ENCODE peak calls at places on chromosomes 4 and X, in nine cellular contexts. E is heart left ventricle, V is upper lobe of left lung, T is thyroid gland, R is uterus, Z is stomach, F is A549, S is adrenal gland, A is ovary. Y is an unnamed sample.

GRCh38 chr4:123517971-123518370 is 121.4 kb downstream of the SPRY1 start:
- DNase-seq in E (no peak), V (no peak), T (no peak), R (no peak), Z (no peak), F (no peak), S (no peak), A (no peak), Y (no peak)

GRCh38 chrX:133921764-133922389 is 63.5 kb downstream of the GPC3 start:
- DNase-seq in E (peak; percentile 13), V (peak; percentile 32), T (peak; percentile 6), R (no peak), Z (peak; percentile 72), F (peak; percentile 46), S (peak; percentile 52), A (no peak), Y (no peak)

GRCh38 chrX:48956728-48957414 is 536 bp downstream of the OTUD5 start:
- DNase-seq in E (peak; percentile 21), V (no peak), T (peak; percentile 7), R (peak; percentile 28), Z (peak; percentile 41), F (no peak), S (peak; percentile 58), A (peak; percentile 46), Y (no peak)

GRCh38 chrX:435536-436122 is 48.9 kb upstream of the PPP2R3B start:
- DNase-seq in E (no peak), V (no peak), T (no peak), R (no peak), Z (no peak), F (no peak), S (no peak), A (no peak), Y (peak; percentile 19)

GRCh38 chr4:139734875-139735380 is 69.3 kb downstream of the MGST2 start:
- DNase-seq in E (peak; percentile 92), V (peak; percentile 93), T (peak; percentile 92), R (peak; percentile 95), Z (peak; percentile 81), F (no peak), S (peak; percentile 97), A (peak; percentile 95), Y (peak; percentile 80)

GRCh38 chrX:1391370-1391706 is 575 bp downstream of the SLC25A6 start:
- DNase-seq in E (no peak), V (no peak), T (no peak), R (no peak), Z (no peak), F (no peak), S (peak; percentile 96), A (peak; percentile 96), Y (no peak)

GRCh38 chr4:38230121-38230728 is 270.0 kb downstream of the PTTG2 start:
- DNase-seq in E (no peak), V (no peak), T (no peak), R (no peak), Z (peak; percentile 66), F (no peak), S (no peak), A (no peak), Y (no peak)

GRCh38 chr4:141346144-141346543 is 125.4 kb downstream of the ZNF330 start:
- DNase-seq in E (peak; percentile 19), V (no peak), T (peak; percentile 49), R (no peak), Z (no peak), F (peak; percentile 70), S (peak; percentile 73), A (no peak), Y (no peak)

GRCh38 chr4:2079926-2080325 is 20.8 kb downstream of the NAT8L start:
- DNase-seq in E (no peak), V (peak; percentile 12), T (no peak), R (no peak), Z (no peak), F (no peak), S (no peak), A (peak; percentile 9), Y (peak; percentile 39)

GRCh38 chr4:89216422-89216821 is 91.2 kb downstream of the GPRIN3 start:
- DNase-seq in E (no peak), V (no peak), T (no peak), R (no peak), Z (no peak), F (no peak), S (no peak), A (no peak), Y (no peak)

GRCh38 chrX:117636826-117637225 is 479.8 kb downstream of the KLHL13 start:
- DNase-seq in E (no peak), V (no peak), T (no peak), R (no peak), Z (no peak), F (no peak), S (no peak), A (no peak), Y (no peak)

GRCh38 chrX:37350034-37350365 is 836 bp downstream of the PRRG1 start:
- DNase-seq in E (peak; percentile 19), V (no peak), T (peak; percentile 30), R (no peak), Z (no peak), F (peak; percentile 14), S (peak; percentile 47), A (no peak), Y (no peak)

GRCh38 chrX:40647307-40648197 is at the start of gene CXorf38:
- DNase-seq in E (peak; percentile 90), V (peak; percentile 93), T (peak; percentile 88), R (peak; percentile 98), Z (peak; percentile 94), F (peak; percentile 91), S (peak; percentile 96), A (peak; percentile 99), Y (peak; percentile 89)
- TF ChIP-seq POLR2A in E (no peak), V (no peak), T (peak; percentile 52), R (peak; percentile 31), Z (no peak), F (peak; percentile 65), S (peak; percentile 20), A (peak; percentile 48), Y (no peak)

GRCh38 chr4:55184600-55185523 is 59.5 kb upstream of the KDR start:
- DNase-seq in E (peak; percentile 27), V (no peak), T (no peak), R (peak; percentile 42), Z (peak; percentile 29), F (peak; percentile 21), S (peak; percentile 64), A (peak; percentile 22), Y (no peak)
- TF ChIP-seq CTCF in E (peak; percentile 24), V (no peak), T (no peak), R (peak; percentile 2), Z (peak; percentile 19), F (peak; percentile 21), S (no peak), A (no peak), Y (no peak)

DNA sequence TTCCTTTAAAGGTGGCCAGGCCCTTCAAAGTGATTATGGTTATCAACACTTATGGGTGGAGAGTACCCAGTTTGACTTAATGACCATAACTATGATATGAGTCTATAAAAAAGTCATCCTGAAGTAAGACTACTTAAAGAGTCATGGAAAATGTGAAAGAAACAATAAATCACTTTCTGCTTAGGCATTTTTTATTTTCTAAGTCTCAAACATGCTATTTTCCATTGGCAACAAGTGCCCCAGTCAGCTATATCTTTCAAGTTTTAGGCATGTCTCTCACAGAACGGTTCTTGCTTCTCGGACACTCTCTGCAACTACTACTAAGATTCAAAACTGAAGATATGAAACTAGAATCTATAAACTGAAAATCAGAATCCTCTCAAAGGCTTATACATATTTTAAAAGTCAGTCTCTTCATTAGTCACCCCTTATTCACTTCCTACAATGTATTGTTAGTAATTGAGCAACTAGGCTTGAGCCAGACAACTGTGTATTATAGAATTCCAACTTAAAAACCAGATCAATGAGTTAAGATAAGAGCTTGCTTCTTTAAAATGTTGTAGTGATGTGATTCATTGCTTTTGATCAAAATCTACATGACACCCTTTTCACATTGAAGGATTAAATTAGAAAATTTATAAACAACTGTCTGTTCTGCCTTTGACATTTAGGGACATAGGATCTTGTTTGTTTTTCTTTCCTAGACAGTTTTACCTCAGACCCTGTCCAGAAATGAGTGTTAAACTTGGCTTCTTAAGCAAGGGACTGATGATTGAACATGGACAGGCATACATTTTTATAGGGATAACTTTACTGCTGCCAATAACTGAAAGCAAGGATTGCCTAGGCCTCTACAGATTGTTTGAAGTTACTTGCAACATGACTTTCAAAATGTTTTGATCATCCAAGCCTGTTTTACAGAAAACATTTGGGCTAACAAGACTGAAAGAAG is 2.9 kb downstream of the ANTXR2 start:
- DNase-seq in E (no peak), V (no peak), T (no peak), R (no peak), Z (no peak), F (no peak), S (no peak), A (no peak), Y (no peak)
- TF ChIP-seq POLR2A in E (no peak), V (no peak), T (no peak), R (no peak), Z (no peak), F (no peak), S (no peak), A (no peak), Y (no peak)

DNA sequence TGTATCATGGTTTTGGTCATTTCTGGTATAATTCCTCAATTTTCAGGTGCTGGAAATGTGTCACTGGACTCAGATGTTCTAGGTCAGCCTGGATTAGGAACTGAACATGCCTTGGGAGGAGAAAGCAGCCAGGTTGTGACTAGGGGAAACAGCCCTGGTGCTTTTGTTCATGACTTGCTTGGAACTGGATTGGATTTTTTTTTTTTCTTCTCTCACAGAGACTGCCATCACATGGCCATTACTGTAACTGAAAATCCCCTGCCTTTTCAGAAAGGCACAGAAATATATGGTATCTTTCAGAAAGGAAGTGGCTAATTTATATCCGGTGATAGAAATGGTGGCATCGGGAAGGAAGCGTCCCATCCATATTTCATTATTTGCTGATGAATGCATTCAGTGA is 34.6 kb downstream of the SEPTIN11 start:
- DNase-seq in E (no peak), V (no peak), T (no peak), R (no peak), Z (no peak), F (no peak), S (no peak), A (no peak), Y (no peak)
- TF ChIP-seq CTCF in E (peak; percentile 37), V (no peak), T (no peak), R (peak; percentile 4), Z (no peak), F (peak; percentile 20), S (no peak), A (no peak), Y (no peak)

DNA sequence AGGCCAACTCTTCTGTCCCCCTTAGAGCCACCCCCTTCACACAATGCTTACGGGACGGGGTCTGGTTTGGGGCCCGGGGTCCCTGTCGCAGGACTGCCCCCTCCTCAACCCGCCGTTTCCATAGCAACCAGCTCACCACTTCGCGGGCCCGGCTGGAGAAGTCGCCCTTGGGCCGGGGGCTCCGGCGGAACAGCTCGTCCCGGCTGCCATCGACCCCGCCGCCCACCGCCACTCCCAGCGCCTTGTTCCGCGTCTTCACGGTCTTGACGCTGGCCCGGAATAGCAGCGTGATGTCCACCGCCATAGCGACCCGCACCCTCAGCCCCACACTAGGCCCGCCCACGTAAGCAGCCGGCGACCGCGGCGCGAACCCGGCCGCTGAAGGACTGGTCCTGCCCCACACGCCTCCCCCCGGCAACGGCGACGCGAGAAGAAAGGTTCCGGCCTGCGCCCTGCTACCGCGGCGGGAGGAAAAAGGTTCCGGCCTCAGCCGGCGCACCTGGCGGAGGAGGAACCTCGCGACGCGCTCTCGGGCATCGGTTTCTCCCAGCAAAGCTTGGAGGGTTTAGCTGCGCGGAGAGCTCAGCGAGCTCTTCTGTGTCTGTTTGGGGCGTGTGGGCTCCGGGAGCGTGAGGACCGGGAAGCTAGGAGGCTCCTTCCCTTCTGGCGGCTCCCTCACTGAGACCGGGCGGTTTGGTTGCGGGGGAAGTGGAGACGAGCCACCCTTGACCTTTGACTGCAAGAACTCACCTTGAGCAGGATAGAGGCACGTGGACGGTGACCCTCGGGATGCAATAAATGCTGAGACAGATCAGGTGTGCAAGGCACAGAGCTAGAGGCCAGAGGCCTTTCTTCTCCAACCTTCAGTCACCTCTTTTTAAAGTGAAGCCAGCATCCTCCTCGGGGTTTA is at the start of gene STX18:
- DNase-seq in E (peak; percentile 89), V (peak; percentile 83), T (peak; percentile 78), R (peak; percentile 85), Z (peak; percentile 90), F (peak; percentile 88), S (peak; percentile 91), A (peak; percentile 92), Y (peak; percentile 69)
- TF ChIP-seq POLR2A in E (no peak), V (peak; percentile 88), T (no peak), R (peak; percentile 38), Z (no peak), F (peak; percentile 65), S (peak; percentile 81), A (peak; percentile 64), Y (peak; percentile 43)